ENCODE peak calls at places on chromosomes 2 and 18, in ten cellular contexts. One of them, this sample, is unnamed.

GRCh38 chr2:161250864-161251436 is 57.3 kb upstream of the PSMD14 start:
- DNase-seq in GM12865: peak
- DNase-seq in uterus: no peak
- DNase-seq in AG09309: no peak
- DNase-seq in SK-N-SH: peak
- DNase-seq in fibroblast of pulmonary artery: peak
- DNase-seq in PC-9: no peak
- DNase-seq in body of pancreas: peak
- DNase-seq in heart left ventricle: no peak
- DNase-seq in Calu3: peak
- DNase-seq in this sample: no peak

GRCh38 chr2:19357383-19358241 is 811 bp downstream of the OSR1 start:
- DNase-seq in GM12865: no peak
- DNase-seq in heart left ventricle: no peak
- DNase-seq in SK-N-SH: peak
- DNase-seq in AG09309: no peak
- DNase-seq in body of pancreas: peak
- DNase-seq in Calu3: peak
- DNase-seq in PC-9: peak
- DNase-seq in uterus: peak
- DNase-seq in fibroblast of pulmonary artery: no peak
- DNase-seq in this sample: no peak

GRCh38 chr2:23505984-23506380 is 121.0 kb downstream of the KLHL29 start:
- DNase-seq in fibroblast of pulmonary artery: peak
- DNase-seq in heart left ventricle: no peak
- DNase-seq in body of pancreas: no peak
- DNase-seq in AG09309: no peak
- DNase-seq in uterus: no peak
- DNase-seq in Calu3: no peak
- DNase-seq in GM12865: no peak
- DNase-seq in SK-N-SH: no peak
- DNase-seq in PC-9: no peak
- DNase-seq in this sample: no peak

GRCh38 chr2:217166241-217166640 is 306.4 kb upstream of the TNP1 start:
- DNase-seq in SK-N-SH: peak
- DNase-seq in PC-9: peak
- DNase-seq in fibroblast of pulmonary artery: peak
- DNase-seq in body of pancreas: no peak
- DNase-seq in uterus: no peak
- DNase-seq in Calu3: peak
- DNase-seq in AG09309: no peak
- DNase-seq in heart left ventricle: peak
- DNase-seq in GM12865: peak
- DNase-seq in this sample: no peak

GRCh38 chr18:80241919-80242777 is 5.2 kb downstream of the PARD6G start:
- DNase-seq in fibroblast of pulmonary artery: no peak
- DNase-seq in AG09309: no peak
- DNase-seq in uterus: no peak
- DNase-seq in PC-9: no peak
- DNase-seq in Calu3: no peak
- DNase-seq in GM12865: no peak
- DNase-seq in body of pancreas: no peak
- DNase-seq in heart left ventricle: no peak
- DNase-seq in SK-N-SH: no peak
- DNase-seq in this sample: no peak

GRCh38 chr2:96509114-96509846 is 4.1 kb upstream of the NEURL3 start:
- DNase-seq in fibroblast of pulmonary artery: peak
- DNase-seq in Calu3: peak
- DNase-seq in GM12865: peak
- DNase-seq in SK-N-SH: peak
- DNase-seq in AG09309: peak
- DNase-seq in PC-9: peak
- DNase-seq in heart left ventricle: peak
- DNase-seq in uterus: peak
- DNase-seq in body of pancreas: peak
- DNase-seq in this sample: peak

GRCh38 chr2:219453691-219454131 is 19.1 kb downstream of the SPEG start:
- DNase-seq in fibroblast of pulmonary artery: peak
- DNase-seq in AG09309: peak
- DNase-seq in SK-N-SH: peak
- DNase-seq in body of pancreas: peak
- DNase-seq in heart left ventricle: peak
- DNase-seq in Calu3: no peak
- DNase-seq in PC-9: peak
- DNase-seq in GM12865: no peak
- DNase-seq in uterus: peak
- DNase-seq in this sample: no peak

GRCh38 chr2:80454628-80455027 is 150.1 kb upstream of the LRRTM1 start:
- DNase-seq in fibroblast of pulmonary artery: no peak
- DNase-seq in AG09309: no peak
- DNase-seq in Calu3: no peak
- DNase-seq in SK-N-SH: peak
- DNase-seq in body of pancreas: peak
- DNase-seq in heart left ventricle: peak
- DNase-seq in PC-9: no peak
- DNase-seq in uterus: no peak
- DNase-seq in GM12865: no peak
- DNase-seq in this sample: peak

GRCh38 chr2:239059854-239060253 is 212.0 kb downstream of the TWIST2 start:
- DNase-seq in PC-9: no peak
- DNase-seq in body of pancreas: no peak
- DNase-seq in SK-N-SH: no peak
- DNase-seq in uterus: no peak
- DNase-seq in heart left ventricle: no peak
- DNase-seq in fibroblast of pulmonary artery: no peak
- DNase-seq in Calu3: no peak
- DNase-seq in AG09309: no peak
- DNase-seq in GM12865: no peak
- DNase-seq in this sample: no peak

GRCh38 chr2:143533846-143534245 is 404.6 kb downstream of the ARHGAP15 start:
- DNase-seq in AG09309: no peak
- DNase-seq in Calu3: no peak
- DNase-seq in SK-N-SH: no peak
- DNase-seq in uterus: no peak
- DNase-seq in heart left ventricle: no peak
- DNase-seq in body of pancreas: no peak
- DNase-seq in GM12865: no peak
- DNase-seq in fibroblast of pulmonary artery: no peak
- DNase-seq in PC-9: no peak
- DNase-seq in this sample: no peak

GRCh38 chr2:65231121-65231520 is 3.5 kb downstream of the ACTR2 start:
- DNase-seq in uterus: no peak
- DNase-seq in GM12865: no peak
- DNase-seq in AG09309: no peak
- DNase-seq in PC-9: no peak
- DNase-seq in heart left ventricle: no peak
- DNase-seq in Calu3: no peak
- DNase-seq in SK-N-SH: no peak
- DNase-seq in fibroblast of pulmonary artery: peak
- DNase-seq in body of pancreas: no peak
- DNase-seq in this sample: no peak

GRCh38 chr2:130871843-130872242 is 35.1 kb downstream of the ARHGEF4 start:
- DNase-seq in Calu3: no peak
- DNase-seq in body of pancreas: no peak
- DNase-seq in SK-N-SH: no peak
- DNase-seq in uterus: no peak
- DNase-seq in heart left ventricle: no peak
- DNase-seq in GM12865: no peak
- DNase-seq in AG09309: no peak
- DNase-seq in fibroblast of pulmonary artery: no peak
- DNase-seq in PC-9: no peak
- DNase-seq in this sample: no peak

GRCh38 chr2:455913-456312 is 168.0 kb upstream of the ALKAL2 start:
- DNase-seq in SK-N-SH: no peak
- DNase-seq in PC-9: no peak
- DNase-seq in body of pancreas: no peak
- DNase-seq in GM12865: no peak
- DNase-seq in Calu3: no peak
- DNase-seq in fibroblast of pulmonary artery: no peak
- DNase-seq in heart left ventricle: no peak
- DNase-seq in uterus: no peak
- DNase-seq in AG09309: no peak
- DNase-seq in this sample: no peak

GRCh38 chr2:72109291-72109690 is 38.4 kb downstream of the CYP26B1 start:
- DNase-seq in uterus: no peak
- DNase-seq in PC-9: no peak
- DNase-seq in AG09309: no peak
- DNase-seq in GM12865: no peak
- DNase-seq in Calu3: no peak
- DNase-seq in heart left ventricle: no peak
- DNase-seq in fibroblast of pulmonary artery: no peak
- DNase-seq in SK-N-SH: no peak
- DNase-seq in body of pancreas: no peak
- DNase-seq in this sample: no peak

GRCh38 chr18:51655327-51655698 is 457.8 kb upstream of the MEX3C start:
- DNase-seq in fibroblast of pulmonary artery: no peak
- DNase-seq in uterus: no peak
- DNase-seq in AG09309: no peak
- DNase-seq in Calu3: no peak
- DNase-seq in PC-9: no peak
- DNase-seq in SK-N-SH: no peak
- DNase-seq in heart left ventricle: no peak
- DNase-seq in body of pancreas: no peak
- DNase-seq in GM12865: peak
- DNase-seq in this sample: no peak

GRCh38 chr18:3350566-3351527 is 88.9 kb downstream of the MYL12B start:
- DNase-seq in GM12865: no peak
- DNase-seq in heart left ventricle: no peak
- DNase-seq in fibroblast of pulmonary artery: peak
- DNase-seq in uterus: no peak
- DNase-seq in Calu3: no peak
- DNase-seq in PC-9: peak
- DNase-seq in AG09309: no peak
- DNase-seq in body of pancreas: no peak
- DNase-seq in SK-N-SH: no peak
- DNase-seq in this sample: no peak

GRCh38 chr2:204691911-204692510 is 146.7 kb downstream of the PARD3B start:
- DNase-seq in SK-N-SH: peak
- DNase-seq in uterus: peak
- DNase-seq in Calu3: peak
- DNase-seq in fibroblast of pulmonary artery: peak
- DNase-seq in PC-9: peak
- DNase-seq in body of pancreas: peak
- DNase-seq in heart left ventricle: peak
- DNase-seq in AG09309: peak
- DNase-seq in GM12865: peak
- DNase-seq in this sample: no peak
- TF ChIP-seq CTCF in SK-N-SH: peak
- TF ChIP-seq CTCF in uterus: peak
- TF ChIP-seq CTCF in Calu3: peak
- TF ChIP-seq CTCF in fibroblast of pulmonary artery: peak
- TF ChIP-seq CTCF in PC-9: peak
- TF ChIP-seq CTCF in body of pancreas: peak
- TF ChIP-seq CTCF in heart left ventricle: peak
- TF ChIP-seq CTCF in AG09309: peak
- TF ChIP-seq CTCF in GM12865: peak
- TF ChIP-seq CTCF in this sample: peak

GRCh38 chr2:85017436-85018048 is 46.6 kb downstream of the KCMF1 start:
- DNase-seq in GM12865: peak
- DNase-seq in body of pancreas: no peak
- DNase-seq in Calu3: no peak
- DNase-seq in fibroblast of pulmonary artery: peak
- DNase-seq in uterus: no peak
- DNase-seq in PC-9: no peak
- DNase-seq in SK-N-SH: peak
- DNase-seq in heart left ventricle: no peak
- DNase-seq in AG09309: no peak
- DNase-seq in this sample: no peak
- TF ChIP-seq CTCF in GM12865: peak
- TF ChIP-seq CTCF in body of pancreas: no peak
- TF ChIP-seq CTCF in Calu3: no peak
- TF ChIP-seq CTCF in fibroblast of pulmonary artery: peak
- TF ChIP-seq CTCF in uterus: peak
- TF ChIP-seq CTCF in PC-9: peak
- TF ChIP-seq CTCF in SK-N-SH: peak
- TF ChIP-seq CTCF in heart left ventricle: peak
- TF ChIP-seq CTCF in AG09309: peak
- TF ChIP-seq CTCF in this sample: peak

GRCh38 chr2:234608946-234609345 is 112.1 kb upstream of the ARL4C start:
- DNase-seq in body of pancreas: no peak
- DNase-seq in AG09309: no peak
- DNase-seq in PC-9: no peak
- DNase-seq in GM12865: no peak
- DNase-seq in fibroblast of pulmonary artery: no peak
- DNase-seq in SK-N-SH: no peak
- DNase-seq in heart left ventricle: no peak
- DNase-seq in uterus: no peak
- DNase-seq in Calu3: no peak
- DNase-seq in this sample: no peak

GRCh38 chr2:234606906-234607305 is 110.0 kb upstream of the ARL4C start:
- DNase-seq in Calu3: no peak
- DNase-seq in PC-9: no peak
- DNase-seq in AG09309: no peak
- DNase-seq in fibroblast of pulmonary artery: no peak
- DNase-seq in GM12865: no peak
- DNase-seq in uterus: no peak
- DNase-seq in SK-N-SH: no peak
- DNase-seq in heart left ventricle: no peak
- DNase-seq in body of pancreas: no peak
- DNase-seq in this sample: peak

GRCh38 chr2:234607691-234608090 is 110.8 kb upstream of the ARL4C start:
- DNase-seq in PC-9: no peak
- DNase-seq in fibroblast of pulmonary artery: no peak
- DNase-seq in Calu3: no peak
- DNase-seq in heart left ventricle: no peak
- DNase-seq in uterus: no peak
- DNase-seq in GM12865: no peak
- DNase-seq in AG09309: no peak
- DNase-seq in SK-N-SH: no peak
- DNase-seq in body of pancreas: no peak
- DNase-seq in this sample: no peak

DNA sequence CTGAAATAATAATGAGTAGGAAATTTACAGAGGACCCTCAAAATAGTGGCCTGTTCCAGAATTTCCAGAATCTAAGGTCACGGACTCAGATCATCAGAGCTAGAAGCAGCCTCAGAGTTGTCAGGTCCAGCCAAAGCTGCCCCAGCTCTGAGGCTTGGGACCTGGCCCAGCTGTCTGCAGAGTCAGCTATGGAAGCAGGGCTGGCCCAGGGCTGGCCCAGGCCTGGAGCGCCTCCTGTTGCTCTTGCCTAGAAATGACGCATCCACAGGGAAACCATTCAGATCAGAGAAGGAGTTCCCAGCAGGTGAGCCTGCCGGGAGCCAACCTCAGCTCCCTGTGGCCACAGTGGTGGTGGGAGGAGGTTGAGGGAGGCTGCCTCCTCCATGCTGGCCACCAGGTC is 106.7 kb upstream of the ARL4C start:
- DNase-seq in Calu3: no peak
- DNase-seq in AG09309: no peak
- DNase-seq in uterus: no peak
- DNase-seq in heart left ventricle: no peak
- DNase-seq in body of pancreas: no peak
- DNase-seq in PC-9: no peak
- DNase-seq in fibroblast of pulmonary artery: no peak
- DNase-seq in SK-N-SH: no peak
- DNase-seq in GM12865: no peak
- DNase-seq in this sample: no peak
- TF ChIP-seq CTCF in Calu3: no peak
- TF ChIP-seq CTCF in AG09309: no peak
- TF ChIP-seq CTCF in uterus: no peak
- TF ChIP-seq CTCF in heart left ventricle: no peak
- TF ChIP-seq CTCF in body of pancreas: no peak
- TF ChIP-seq CTCF in PC-9: no peak
- TF ChIP-seq CTCF in fibroblast of pulmonary artery: no peak
- TF ChIP-seq CTCF in SK-N-SH: no peak
- TF ChIP-seq CTCF in GM12865: no peak
- TF ChIP-seq CTCF in this sample: no peak

GRCh38 chr2:173568054-173568453 is 213.4 kb downstream of the CDCA7 start:
- DNase-seq in Calu3: peak
- DNase-seq in SK-N-SH: peak
- DNase-seq in GM12865: peak
- DNase-seq in body of pancreas: no peak
- DNase-seq in fibroblast of pulmonary artery: peak
- DNase-seq in PC-9: no peak
- DNase-seq in heart left ventricle: peak
- DNase-seq in uterus: no peak
- DNase-seq in AG09309: peak
- DNase-seq in this sample: no peak
- TF ChIP-seq CTCF in Calu3: peak
- TF ChIP-seq CTCF in SK-N-SH: peak
- TF ChIP-seq CTCF in GM12865: peak
- TF ChIP-seq CTCF in body of pancreas: no peak
- TF ChIP-seq CTCF in fibroblast of pulmonary artery: peak
- TF ChIP-seq CTCF in PC-9: peak
- TF ChIP-seq CTCF in heart left ventricle: peak
- TF ChIP-seq CTCF in uterus: no peak
- TF ChIP-seq CTCF in AG09309: peak
- TF ChIP-seq CTCF in this sample: peak

This sample was measured in glutamatergic neuron.